ENCODE peak calls at places on chromosomes 6 and 20, in eight cellular contexts. One of them, this sample, is unnamed.

GRCh38 chr6:117908246-117909107 is 1.4 kb downstream of the SLC35F1 start:
- DNase-seq in GF-D8: no peak
- DNase-seq in NCI-H1105 treated with DMSO at 0.1 percent for 48 hours: peak
- DNase-seq in natural killer cell: no peak
- DNase-seq in SW 1271: no peak
- DNase-seq in activated T-helper 1 cell treated with anti-CD3 and anti-CD28 coated beads, Interleukin-12 subunit alpha, Interleukin-12 subunit beta, Interleukin-2, Interleukin-4 antibody, amounts not matched to agents 30 ng/mL and 10 ng/mL and 1 ng/mL, durations not matched to agents 14 hours and 24 hours and 36 hours: no peak
- DNase-seq in stimulated activated CD8-positive, alpha-beta memory T cell treated with anti-CD3 and anti-CD28 coated beads, Interleukin-15, amount 100 ng/mL, for 24 hours: no peak
- DNase-seq in heart right ventricle: no peak
- DNase-seq in this sample: no peak

GRCh38 chr6:33750244-33750991 is 3.7 kb upstream of the IP6K3 start:
- DNase-seq in GF-D8: no peak
- DNase-seq in NCI-H1105 treated with DMSO at 0.1 percent for 48 hours: no peak
- DNase-seq in natural killer cell: no peak
- DNase-seq in SW 1271: no peak
- DNase-seq in activated T-helper 1 cell treated with anti-CD3 and anti-CD28 coated beads, Interleukin-12 subunit alpha, Interleukin-12 subunit beta, Interleukin-2, Interleukin-4 antibody, amounts not matched to agents 30 ng/mL and 10 ng/mL and 1 ng/mL, durations not matched to agents 14 hours and 24 hours and 36 hours: no peak
- DNase-seq in stimulated activated CD8-positive, alpha-beta memory T cell treated with anti-CD3 and anti-CD28 coated beads, Interleukin-15, amount 100 ng/mL, for 24 hours: no peak
- DNase-seq in heart right ventricle: no peak
- DNase-seq in this sample: no peak

GRCh38 chr6:72560721-72561593 is 60.9 kb upstream of the KCNQ5 start:
- DNase-seq in GF-D8: no peak
- DNase-seq in NCI-H1105 treated with DMSO at 0.1 percent for 48 hours: no peak
- DNase-seq in natural killer cell: no peak
- DNase-seq in SW 1271: no peak
- DNase-seq in activated T-helper 1 cell treated with anti-CD3 and anti-CD28 coated beads, Interleukin-12 subunit alpha, Interleukin-12 subunit beta, Interleukin-2, Interleukin-4 antibody, amounts not matched to agents 30 ng/mL and 10 ng/mL and 1 ng/mL, durations not matched to agents 14 hours and 24 hours and 36 hours: no peak
- DNase-seq in stimulated activated CD8-positive, alpha-beta memory T cell treated with anti-CD3 and anti-CD28 coated beads, Interleukin-15, amount 100 ng/mL, for 24 hours: no peak
- DNase-seq in heart right ventricle: no peak
- DNase-seq in this sample: no peak

GRCh38 chr6:66328181-66328580 is 621.2 kb upstream of the EYS start:
- DNase-seq in GF-D8: no peak
- DNase-seq in NCI-H1105 treated with DMSO at 0.1 percent for 48 hours: no peak
- DNase-seq in natural killer cell: no peak
- DNase-seq in SW 1271: no peak
- DNase-seq in activated T-helper 1 cell treated with anti-CD3 and anti-CD28 coated beads, Interleukin-12 subunit alpha, Interleukin-12 subunit beta, Interleukin-2, Interleukin-4 antibody, amounts not matched to agents 30 ng/mL and 10 ng/mL and 1 ng/mL, durations not matched to agents 14 hours and 24 hours and 36 hours: no peak
- DNase-seq in stimulated activated CD8-positive, alpha-beta memory T cell treated with anti-CD3 and anti-CD28 coated beads, Interleukin-15, amount 100 ng/mL, for 24 hours: no peak
- DNase-seq in heart right ventricle: no peak
- DNase-seq in this sample: no peak

GRCh38 chr20:45372241-45372640 is 5.9 kb downstream of the TP53TG5 start:
- DNase-seq in GF-D8: no peak
- DNase-seq in NCI-H1105 treated with DMSO at 0.1 percent for 48 hours: no peak
- DNase-seq in natural killer cell: no peak
- DNase-seq in SW 1271: no peak
- DNase-seq in activated T-helper 1 cell treated with anti-CD3 and anti-CD28 coated beads, Interleukin-12 subunit alpha, Interleukin-12 subunit beta, Interleukin-2, Interleukin-4 antibody, amounts not matched to agents 30 ng/mL and 10 ng/mL and 1 ng/mL, durations not matched to agents 14 hours and 24 hours and 36 hours: no peak
- DNase-seq in stimulated activated CD8-positive, alpha-beta memory T cell treated with anti-CD3 and anti-CD28 coated beads, Interleukin-15, amount 100 ng/mL, for 24 hours: no peak
- DNase-seq in heart right ventricle: no peak
- DNase-seq in this sample: no peak

GRCh38 chr6:4297348-4297747 is 162.0 kb upstream of the ECI2 start:
- DNase-seq in GF-D8: no peak
- DNase-seq in NCI-H1105 treated with DMSO at 0.1 percent for 48 hours: peak
- DNase-seq in natural killer cell: no peak
- DNase-seq in SW 1271: no peak
- DNase-seq in activated T-helper 1 cell treated with anti-CD3 and anti-CD28 coated beads, Interleukin-12 subunit alpha, Interleukin-12 subunit beta, Interleukin-2, Interleukin-4 antibody, amounts not matched to agents 30 ng/mL and 10 ng/mL and 1 ng/mL, durations not matched to agents 14 hours and 24 hours and 36 hours: no peak
- DNase-seq in stimulated activated CD8-positive, alpha-beta memory T cell treated with anti-CD3 and anti-CD28 coated beads, Interleukin-15, amount 100 ng/mL, for 24 hours: no peak
- DNase-seq in heart right ventricle: no peak
- DNase-seq in this sample: no peak

GRCh38 chr6:24761193-24761835 is 13.4 kb upstream of the GMNN start:
- DNase-seq in GF-D8: no peak
- DNase-seq in NCI-H1105 treated with DMSO at 0.1 percent for 48 hours: no peak
- DNase-seq in natural killer cell: no peak
- DNase-seq in SW 1271: peak
- DNase-seq in activated T-helper 1 cell treated with anti-CD3 and anti-CD28 coated beads, Interleukin-12 subunit alpha, Interleukin-12 subunit beta, Interleukin-2, Interleukin-4 antibody, amounts not matched to agents 30 ng/mL and 10 ng/mL and 1 ng/mL, durations not matched to agents 14 hours and 24 hours and 36 hours: no peak
- DNase-seq in stimulated activated CD8-positive, alpha-beta memory T cell treated with anti-CD3 and anti-CD28 coated beads, Interleukin-15, amount 100 ng/mL, for 24 hours: no peak
- DNase-seq in heart right ventricle: no peak
- DNase-seq in this sample: peak

GRCh38 chr6:45678063-45678620 is 300.4 kb upstream of the SUPT3H start:
- DNase-seq in GF-D8: no peak
- DNase-seq in NCI-H1105 treated with DMSO at 0.1 percent for 48 hours: no peak
- DNase-seq in natural killer cell: no peak
- DNase-seq in SW 1271: no peak
- DNase-seq in activated T-helper 1 cell treated with anti-CD3 and anti-CD28 coated beads, Interleukin-12 subunit alpha, Interleukin-12 subunit beta, Interleukin-2, Interleukin-4 antibody, amounts not matched to agents 30 ng/mL and 10 ng/mL and 1 ng/mL, durations not matched to agents 14 hours and 24 hours and 36 hours: no peak
- DNase-seq in stimulated activated CD8-positive, alpha-beta memory T cell treated with anti-CD3 and anti-CD28 coated beads, Interleukin-15, amount 100 ng/mL, for 24 hours: no peak
- DNase-seq in heart right ventricle: no peak
- DNase-seq in this sample: no peak

GRCh38 chr6:43465978-43466377 is 10.6 kb upstream of the DLK2 start:
- DNase-seq in GF-D8: no peak
- DNase-seq in NCI-H1105 treated with DMSO at 0.1 percent for 48 hours: no peak
- DNase-seq in natural killer cell: no peak
- DNase-seq in SW 1271: no peak
- DNase-seq in activated T-helper 1 cell treated with anti-CD3 and anti-CD28 coated beads, Interleukin-12 subunit alpha, Interleukin-12 subunit beta, Interleukin-2, Interleukin-4 antibody, amounts not matched to agents 30 ng/mL and 10 ng/mL and 1 ng/mL, durations not matched to agents 14 hours and 24 hours and 36 hours: no peak
- DNase-seq in stimulated activated CD8-positive, alpha-beta memory T cell treated with anti-CD3 and anti-CD28 coated beads, Interleukin-15, amount 100 ng/mL, for 24 hours: no peak
- DNase-seq in heart right ventricle: no peak
- DNase-seq in this sample: no peak